ENCODE peak calls at places on chromosomes 4 and X, in ten cellular contexts. S is psoas muscle; B is aorta; W is IMR-90; K is adrenal gland; E is A549; Y is CD8-positive, alpha-beta memory T cell; A is heart right ventricle; O is OCI-LY7; Q is mesendoderm. L is an unnamed sample.

GRCh38 chrX:40169193-40170086 is 71.7 kb upstream of the BCOR start:
- DNase-seq in S (peak; percentile 66), B (peak; percentile 78), W (peak; percentile 75), K (peak; percentile 84), E (peak; percentile 81), Y (peak; percentile 89), A (no peak), O (peak; percentile 92), Q (peak; percentile 85), L (no peak)

GRCh38 chr4:94801016-94801415 is 43.3 kb downstream of the BMPR1B start:
- DNase-seq in S (no peak), B (no peak), W (no peak), K (no peak), E (no peak), Y (no peak), A (no peak), O (no peak), Q (no peak), L (no peak)

GRCh38 chr4:168877779-168878491 is 132.1 kb downstream of the CBR4 start:
- DNase-seq in S (peak; percentile 74), B (peak; percentile 74), W (no peak), K (peak; percentile 58), E (no peak), Y (no peak), A (peak; percentile 36), O (no peak), Q (peak; percentile 60), L (no peak)

GRCh38 chrX:4118666-4119530 is 405.4 kb upstream of the PRKX start:
- DNase-seq in S (no peak), B (no peak), W (no peak), K (no peak), E (no peak), Y (no peak), A (no peak), O (no peak), Q (no peak), L (no peak)

GRCh38 chrX:155880586-155881157 is 473 bp upstream of the VAMP7 start:
- DNase-seq in S (no peak), B (no peak), W (no peak), K (no peak), E (no peak), Y (no peak), A (no peak), O (no peak), Q (no peak), L (no peak)

GRCh38 chr4:83828601-83829000 is 292.7 kb downstream of the GPAT3 start:
- DNase-seq in S (no peak), B (no peak), W (peak; percentile 55), K (no peak), E (no peak), Y (no peak), A (no peak), O (no peak), Q (no peak), L (no peak)

GRCh38 chrX:111585337-111585736 is 73.9 kb downstream of the SERTM2 start:
- DNase-seq in S (no peak), B (no peak), W (no peak), K (no peak), E (no peak), Y (no peak), A (no peak), O (no peak), Q (peak; percentile 31), L (no peak)

GRCh38 chr4:16916719-16917337 is 18.4 kb upstream of the LDB2 start:
- DNase-seq in S (no peak), B (no peak), W (no peak), K (peak; percentile 40), E (peak; percentile 63), Y (peak; percentile 78), A (peak; percentile 19), O (peak; percentile 71), Q (peak; percentile 92), L (no peak)

GRCh38 chr4:34676390-34676789 is 1567.9 kb downstream of the ARAP2 start:
- DNase-seq in S (no peak), B (no peak), W (no peak), K (no peak), E (peak; percentile 10), Y (no peak), A (no peak), O (no peak), Q (peak; percentile 91), L (no peak)

GRCh38 chr4:94701606-94702300 is 56.0 kb upstream of the BMPR1B start:
- DNase-seq in S (no peak), B (no peak), W (no peak), K (no peak), E (no peak), Y (no peak), A (no peak), O (no peak), Q (no peak), L (no peak)

DNA sequence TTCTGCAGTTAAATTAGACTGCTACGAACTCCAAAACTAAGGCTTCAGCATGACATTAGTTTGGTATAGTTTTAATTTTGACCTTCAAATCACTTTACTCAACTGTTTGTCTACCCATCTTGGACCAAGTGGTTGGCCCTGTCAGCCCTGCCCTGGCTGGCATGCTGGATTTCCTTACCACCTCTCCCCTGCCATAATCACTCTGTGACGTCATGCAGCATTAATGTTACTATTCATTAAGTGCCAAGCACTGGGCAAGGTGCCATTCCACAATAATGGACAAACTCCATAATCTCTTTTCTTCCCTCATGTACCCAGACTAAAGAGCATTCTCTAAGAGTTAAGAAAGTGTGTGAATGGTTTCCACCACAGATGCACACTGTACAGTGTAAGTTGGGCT is 277.0 kb upstream of the INTU start:
- DNase-seq in S (no peak), B (no peak), W (no peak), K (no peak), E (no peak), Y (no peak), A (no peak), O (no peak), Q (no peak), L (no peak)
- H3K27ac ChIP-seq in S (no peak overlapping the region), B (peak overlapping the region; percentile 57), W (no peak overlapping the region), K (no peak overlapping the region), E (no peak overlapping the region), Y (no peak overlapping the region), A (no peak overlapping the region), O (no peak overlapping the region), Q (no peak overlapping the region), L (no peak overlapping the region)

GRCh38 chr4:103019319-103020124 is at the start of gene SLC9B1:
- DNase-seq in S (peak; percentile 98), B (peak; percentile 97), W (peak; percentile 97), K (peak; percentile 97), E (peak; percentile 95), Y (peak; percentile 94), A (peak; percentile 94), O (peak; percentile 81), Q (peak; percentile 97), L (peak; percentile 89)
- H3K27ac ChIP-seq in S (peak within 1 kb of the TSS; percentile 92), B (peak within 1 kb of the TSS; percentile 84), W (peak within 1 kb of the TSS; percentile 84), K (peak within 1 kb of the TSS; percentile 37), E (peak within 1 kb of the TSS; percentile 88), Y (peak within 1 kb of the TSS; percentile 93), A (peak within 1 kb of the TSS; percentile 89), O (peak within 1 kb of the TSS; percentile 39), Q (peak within 1 kb of the TSS; percentile 47), L (peak within 1 kb of the TSS; percentile 87)

GRCh38 chr4:185721949-185722316 is 90.1 kb downstream of the SORBS2 start:
- DNase-seq in S (no peak), B (no peak), W (no peak), K (no peak), E (no peak), Y (no peak), A (no peak), O (no peak), Q (no peak), L (no peak)
- H3K27ac ChIP-seq in S (no peak overlapping the region), B (peak overlapping the region; percentile 76), W (no peak overlapping the region), K (peak overlapping the region; percentile 70), E (peak overlapping the region; percentile 52), Y (no peak overlapping the region), A (no peak overlapping the region), O (no peak overlapping the region), Q (no peak overlapping the region), L (no peak overlapping the region)

DNA sequence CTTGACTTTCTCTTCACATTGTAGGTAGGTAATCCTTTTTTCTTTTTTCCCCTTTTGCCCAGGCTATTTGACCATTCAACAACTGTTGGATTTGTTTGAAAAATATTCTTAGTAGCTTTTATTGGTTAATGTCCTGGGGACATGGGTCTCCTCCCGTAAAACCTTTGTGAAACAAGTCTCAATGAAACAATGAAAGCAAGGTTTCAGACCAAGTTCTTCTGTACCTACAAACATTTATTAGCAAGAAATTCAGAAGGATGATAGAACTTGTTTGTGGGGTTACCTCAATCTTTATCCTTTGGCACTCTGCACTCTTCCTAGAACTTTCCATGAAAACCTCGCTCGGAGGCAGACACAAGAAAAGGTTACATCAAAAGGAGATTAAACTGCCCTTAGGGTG is 190.7 kb upstream of the ANK2 start:
- DNase-seq in S (no peak), B (no peak), W (no peak), K (no peak), E (no peak), Y (no peak), A (no peak), O (no peak), Q (no peak), L (no peak)
- H3K27ac ChIP-seq in S (no peak overlapping the region), B (no peak overlapping the region), W (no peak overlapping the region), K (no peak overlapping the region), E (no peak overlapping the region), Y (no peak overlapping the region), A (no peak overlapping the region), O (no peak overlapping the region), Q (no peak overlapping the region), L (no peak overlapping the region)

L was measured in epithelial cell of prostate.